ENCODE peak calls at places on chromosomes 2 and 18, in seven cellular contexts. U is esophagus muscularis mucosa, P is trophoblast cell, J is pancreas, Q is left lung, L is HCT116, S is heart left ventricle. C is an unnamed sample.

GRCh38 chr2:150994041-150994440 is 267.6 kb downstream of the RBM43 start:
- DNase-seq in U (no peak), P (no peak), J (no peak), Q (no peak), L (no peak), S (no peak), C (no peak)

GRCh38 chr2:237673130-237673921 is 45.9 kb downstream of the LRRFIP1 start:
- DNase-seq in U (no peak), P (peak; percentile 86), J (no peak), Q (peak; percentile 96), L (peak; percentile 75), S (peak; percentile 82), C (peak; percentile 82)

GRCh38 chr18:62950246-62950645 is 234.9 kb downstream of the PHLPP1 start:
- DNase-seq in U (no peak), P (no peak), J (no peak), Q (no peak), L (no peak), S (no peak), C (no peak)

GRCh38 chr2:31688282-31688681 is 107.5 kb upstream of the SRD5A2 start:
- DNase-seq in U (no peak), P (peak; percentile 37), J (no peak), Q (no peak), L (peak; percentile 23), S (no peak), C (no peak)

GRCh38 chr2:64863097-64863820 is 125.9 kb upstream of the SLC1A4 start:
- DNase-seq in U (no peak), P (peak; percentile 52), J (no peak), Q (peak; percentile 1), L (no peak), S (no peak), C (no peak)

GRCh38 chr2:134080759-134081158 is 173.1 kb upstream of the MGAT5 start:
- DNase-seq in U (no peak), P (peak; percentile 50), J (no peak), Q (no peak), L (no peak), S (no peak), C (no peak)

GRCh38 chr2:54899576-54900200 is 150.6 kb downstream of the RTN4 start:
- DNase-seq in U (no peak), P (peak; percentile 56), J (no peak), Q (no peak), L (peak; percentile 21), S (no peak), C (no peak)

GRCh38 chr2:424306-425172 is 136.6 kb upstream of the ALKAL2 start:
- DNase-seq in U (peak; percentile 89), P (peak; percentile 93), J (no peak), Q (no peak), L (no peak), S (no peak), C (no peak)

GRCh38 chr2:218979846-218980738 is 4.9 kb downstream of the FEV start:
- DNase-seq in U (no peak), P (peak; percentile 88), J (peak; percentile 89), Q (peak; percentile 94), L (peak; percentile 68), S (peak; percentile 88), C (peak; percentile 82)

GRCh38 chr18:56315363-56315762 is 323.0 kb downstream of the TXNL1 start:
- DNase-seq in U (no peak), P (peak; percentile 8), J (no peak), Q (no peak), L (no peak), S (no peak), C (no peak)

GRCh38 chr2:145601306-145601925 is 1081.5 kb upstream of the ZEB2 start:
- DNase-seq in U (no peak), P (no peak), J (no peak), Q (no peak), L (no peak), S (no peak), C (no peak)

GRCh38 chr2:170905864-170906263 is 23.2 kb upstream of the GORASP2 start:
- DNase-seq in U (no peak), P (no peak), J (no peak), Q (no peak), L (no peak), S (no peak), C (no peak)

GRCh38 chr2:8234757-8235374 is 447.0 kb upstream of the ID2 start:
- DNase-seq in U (peak; percentile 72), P (no peak), J (no peak), Q (no peak), L (no peak), S (no peak), C (no peak)

GRCh38 chr18:8177330-8178016 is 431.8 kb upstream of the RAB12 start:
- DNase-seq in U (no peak), P (peak; percentile 19), J (no peak), Q (no peak), L (no peak), S (no peak), C (no peak)

GRCh38 chr2:233556756-233557736 is 9.5 kb downstream of the USP40 start:
- DNase-seq in U (no peak), P (peak; percentile 7), J (no peak), Q (no peak), L (no peak), S (no peak), C (no peak)

GRCh38 chr2:234293973-234294372 is 202.9 kb downstream of the ARL4C start:
- DNase-seq in U (no peak), P (no peak), J (no peak), Q (no peak), L (peak; percentile 37), S (no peak), C (no peak)

GRCh38 chr2:112788653-112789052 is 4.4 kb upstream of the IL1A start:
- DNase-seq in U (no peak), P (no peak), J (no peak), Q (no peak), L (no peak), S (no peak), C (no peak)

GRCh38 chr2:27967076-27967475 is 76.5 kb downstream of the BABAM2 start:
- DNase-seq in U (no peak), P (no peak), J (no peak), Q (no peak), L (no peak), S (no peak), C (no peak)
- H3K27ac ChIP-seq in U (no peak overlapping the region), P (no peak overlapping the region), J (no peak overlapping the region), Q (no peak overlapping the region), L (no peak overlapping the region), S (no peak overlapping the region), C (peak overlapping the region; percentile 8)

DNA sequence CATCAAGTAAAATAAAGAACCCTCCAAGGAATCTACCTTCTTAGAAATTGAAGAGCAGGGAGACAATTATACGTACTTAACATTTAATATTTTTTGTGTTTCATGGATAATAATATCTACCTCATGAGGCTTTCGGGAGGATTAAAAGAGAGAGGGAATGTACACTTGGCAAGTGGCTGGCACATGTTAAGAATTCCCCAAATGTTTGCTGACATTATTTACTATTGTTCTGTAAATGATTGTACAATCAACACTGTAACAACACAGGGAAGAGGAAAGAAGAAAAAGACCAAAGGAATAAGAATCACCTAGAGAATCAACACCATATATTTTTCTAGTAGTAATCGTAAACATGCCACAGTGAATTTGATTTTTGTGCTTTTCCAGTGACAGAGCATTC is 67.2 kb downstream of the B3GNT2 start:
- DNase-seq in U (no peak), P (no peak), J (no peak), Q (no peak), L (no peak), S (no peak), C (no peak)
- H3K4me3 ChIP-seq in U (no peak overlapping the region), P (no peak overlapping the region), J (no peak overlapping the region), Q (no peak overlapping the region), L (no peak overlapping the region), S (no peak overlapping the region), C (no peak overlapping the region)

GRCh38 chr18:48781041-48781989 is 169.4 kb downstream of the SMAD7 start:
- DNase-seq in U (peak; percentile 93), P (peak; percentile 30), J (peak; percentile 67), Q (peak; percentile 91), L (no peak), S (peak; percentile 94), C (peak; percentile 99)
- H3K4me1 ChIP-seq in U (peaks cover 60% of the 10 kb centered on the region), P (peaks cover 62% of the 10 kb centered on the region), J (peaks cover 15% of the 10 kb centered on the region), Q (peaks cover 84% of the 10 kb centered on the region), L (peaks cover 12% of the 10 kb centered on the region), S (peaks cover 60% of the 10 kb centered on the region), C (peaks cover 71% of the 10 kb centered on the region)

DNA sequence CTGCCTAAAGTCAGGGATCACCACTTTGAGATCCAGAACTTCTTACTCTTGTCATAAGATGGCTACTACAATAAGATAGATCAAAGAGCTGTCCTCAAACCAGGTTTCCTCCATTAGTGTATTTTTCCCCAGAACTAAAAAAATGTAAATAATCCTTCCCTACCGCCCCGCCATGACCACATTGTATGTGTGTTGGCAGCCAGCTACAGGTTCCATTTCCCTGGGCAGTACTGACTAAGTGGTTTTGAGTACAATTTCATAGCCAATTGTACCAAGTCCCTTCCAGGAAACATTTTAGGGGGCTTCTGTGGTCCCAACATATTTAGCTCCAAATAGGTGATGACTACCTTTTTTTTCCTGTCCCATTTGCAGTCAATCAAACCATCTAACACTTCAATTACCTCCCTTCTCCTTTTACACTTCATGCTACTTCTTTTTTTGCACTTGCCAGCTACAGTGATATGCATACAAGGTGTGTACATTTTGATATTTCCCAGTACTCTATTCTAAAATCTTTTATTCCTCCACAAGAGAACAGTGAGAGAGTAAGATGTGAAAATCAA is 4.0 kb downstream of the PUM2 start:
- DNase-seq in U (no peak), P (no peak), J (no peak), Q (no peak), L (no peak), S (no peak), C (no peak)
- H3K27ac ChIP-seq in U (peak overlapping the region; percentile 96), P (no peak overlapping the region), J (peak overlapping the region; percentile 16), Q (no peak overlapping the region), L (no peak overlapping the region), S (no peak overlapping the region), C (peak overlapping the region; percentile 96)

DNA sequence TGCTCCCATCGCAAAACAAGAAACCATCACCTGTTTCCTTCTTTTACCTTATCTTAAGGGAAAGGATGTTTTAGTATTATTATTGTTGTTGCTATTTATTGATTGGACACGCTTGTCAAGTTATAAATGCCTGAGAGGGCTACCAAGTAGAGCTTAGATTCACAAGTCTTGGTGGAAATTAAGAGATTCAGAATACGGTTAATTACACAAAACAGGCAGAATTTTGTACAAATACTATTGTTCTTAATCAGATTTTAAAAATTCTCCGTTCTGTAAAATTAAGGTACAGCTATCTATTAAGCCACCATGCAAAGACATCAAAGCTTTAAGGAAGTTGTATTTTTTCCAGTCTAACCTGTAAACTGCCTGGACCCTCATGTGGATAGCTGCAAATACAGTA is 1.1 kb upstream of the ZNF521 start:
- DNase-seq in U (no peak), P (no peak), J (no peak), Q (no peak), L (no peak), S (no peak), C (no peak)
- H3K4me3 ChIP-seq in U (no peak overlapping the region), P (no peak overlapping the region), J (no peak overlapping the region), Q (no peak overlapping the region), L (no peak overlapping the region), S (no peak overlapping the region), C (no peak overlapping the region)